ENCODE peak calls at places on chromosomes 5 and 9, in seven cellular contexts. I is transverse colon, Y is body of pancreas, K is breast epithelium, D is Peyer's patch, U is IMR-90, N is right lobe of liver. G is an unnamed sample. For H3K4me1, the result is how much of the 10 kb centered on the place peaks cover.

GRCh38 chr9:26394025-26394424 is 498.6 kb downstream of the CAAP1 start:
- DNase-seq in U (no peak), N (no peak), Y (no peak), I (no peak), K (no peak), D (no peak), G (no peak)

GRCh38 chr9:71179183-71179582 is 57.8 kb upstream of the TRPM3 start:
- DNase-seq in U (no peak), Y (no peak), K (no peak), D (no peak), I (peak), N (no peak), G (no peak)

GRCh38 chr5:56018860-56019259 is 24.1 kb upstream of the IL6ST start:
- DNase-seq in K (no peak), I (no peak), Y (no peak), N (no peak), U (no peak), D (no peak), G (no peak)

GRCh38 chr9:77019810-77020437 is 469 bp downstream of the FOXB2 start:
- DNase-seq in D (no peak), K (no peak), N (no peak), U (no peak), I (no peak), Y (no peak), G (no peak)

GRCh38 chr9:107684224-107684623 is 194.7 kb upstream of the KLF4 start:
- DNase-seq in Y (no peak), N (no peak), I (no peak), U (peak), D (no peak), K (no peak), G (no peak)

GRCh38 chr9:78574354-78575036 is 277.6 kb downstream of the PSAT1 start:
- DNase-seq in Y (no peak), D (no peak), N (no peak), I (no peak), K (no peak), U (no peak), G (no peak)

GRCh38 chr5:157130933-157131332 is 11.7 kb downstream of the MED7 start:
- DNase-seq in K (no peak), Y (no peak), I (no peak), N (no peak), U (peak), D (no peak), G (no peak)

GRCh38 chr5:67400752-67401151 is 204.2 kb upstream of the CD180 start:
- DNase-seq in N (no peak), D (no peak), Y (no peak), U (no peak), K (no peak), I (no peak), G (no peak)

GRCh38 chr5:77356740-77357139 is 135.4 kb downstream of the WDR41 start:
- DNase-seq in K (no peak), Y (no peak), N (no peak), U (peak), D (no peak), I (no peak), G (no peak)

GRCh38 chr5:160463775-160464465 is 42.3 kb downstream of the PTTG1 start:
- DNase-seq in K (no peak), U (peak), Y (peak), D (no peak), N (no peak), I (no peak), G (no peak)

GRCh38 chr5:13624283-13625074 is 320.0 kb downstream of the DNAH5 start:
- DNase-seq in U (no peak), I (no peak), K (no peak), Y (peak), D (no peak), N (peak), G (no peak)

GRCh38 chr5:38258319-38259061 is at the start of gene EGFLAM:
- DNase-seq in U (no peak), K (no peak), I (no peak), Y (peak), D (no peak), N (no peak), G (no peak)

GRCh38 chr5:108801301-108801700 is 53.6 kb downstream of the FER start:
- DNase-seq in N (no peak), I (no peak), K (no peak), U (no peak), D (no peak), Y (no peak), G (no peak)

GRCh38 chr9:114151426-114151956 is 3.8 kb upstream of the COL27A1 start:
- DNase-seq in Y (no peak), N (no peak), I (no peak), U (no peak), D (no peak), K (no peak), G (no peak)

DNA sequence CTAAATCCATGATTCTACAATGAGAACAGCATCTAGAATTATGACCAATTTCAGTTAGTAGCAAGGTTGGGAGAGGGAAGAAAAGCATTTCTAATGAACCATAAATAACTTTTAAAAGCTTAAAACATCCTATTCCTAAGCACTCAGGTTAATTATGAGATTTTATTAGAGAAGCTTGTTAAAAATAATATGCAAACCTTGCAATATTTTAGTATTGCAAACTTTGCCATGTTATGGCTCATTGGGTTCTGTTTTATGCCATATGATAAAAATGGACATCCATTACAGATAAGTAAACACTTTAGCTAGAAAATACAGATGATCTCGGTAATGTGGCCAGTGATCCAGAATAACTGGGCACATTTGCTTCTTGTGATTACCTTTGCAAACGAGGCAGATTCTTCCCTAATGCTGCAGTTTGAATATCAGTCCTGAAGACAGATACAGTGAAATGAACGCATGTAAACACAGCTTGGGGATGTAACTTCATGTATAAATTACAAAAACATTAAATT is 447.0 kb downstream of the PLK2 start:
- DNase-seq in D (no peak), Y (no peak), I (no peak), N (no peak), K (no peak), U (no peak), G (no peak)
- H3K4me1 ChIP-seq in D (under half), Y (under half), I (under half), N (under half), K (under half), U (under half), G (under half)

DNA sequence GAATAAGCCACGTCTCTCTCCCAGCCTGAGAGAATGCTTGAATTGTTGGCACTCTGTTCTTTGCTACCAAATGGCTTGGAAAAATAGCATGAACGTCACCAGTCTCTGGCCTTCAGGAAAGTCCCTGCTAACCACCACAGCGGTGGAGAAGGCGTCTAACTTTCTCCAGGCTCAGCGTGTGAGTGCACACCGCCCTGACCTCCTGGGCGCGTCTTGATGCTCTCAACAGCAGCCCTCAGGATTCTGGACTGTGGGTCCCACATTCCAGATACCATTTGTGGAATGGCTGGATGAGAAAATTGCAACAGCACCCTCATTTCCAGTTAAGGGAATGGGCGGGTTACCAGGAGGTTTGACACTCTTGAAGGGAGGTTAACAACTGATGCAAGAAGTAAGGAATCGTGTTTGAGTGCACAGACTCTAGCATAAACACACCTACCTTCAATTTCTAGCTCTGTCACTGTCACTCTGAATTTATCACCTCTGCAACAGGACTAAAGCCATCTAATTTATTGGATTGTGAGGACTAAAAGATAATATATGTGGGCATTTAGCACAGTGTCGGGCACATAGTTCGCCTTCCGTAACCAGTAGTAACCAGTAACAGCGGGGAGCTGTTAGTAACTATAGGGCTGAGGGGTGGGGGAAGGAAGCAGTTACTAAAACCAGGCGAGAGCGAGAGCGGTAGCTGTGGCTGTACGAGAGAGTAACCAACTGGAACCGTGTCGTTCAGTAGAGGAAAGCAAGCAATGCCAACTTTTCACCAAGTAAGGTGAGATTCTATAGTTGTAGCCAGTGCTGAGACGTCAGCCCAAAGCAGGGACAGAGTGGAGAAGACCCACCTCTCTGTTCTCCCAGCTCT is 807 bp upstream of the PLGRKT start:
- DNase-seq in U (peak), K (no peak), D (peak), I (peak), N (no peak), Y (no peak), G (no peak)
- TF ChIP-seq POLR2A in U (no peak), K (no peak), D (no peak), I (no peak), N (no peak), Y (no peak), G (no peak)

GRCh38 chr5:149210968-149211495 is 60.6 kb upstream of the AFAP1L1 start:
- DNase-seq in Y (no peak), U (no peak), N (no peak), K (no peak), D (no peak), I (no peak), G (no peak)

GRCh38 chr5:149210229-149210628 is 61.4 kb upstream of the AFAP1L1 start:
- DNase-seq in N (no peak), D (no peak), Y (no peak), K (no peak), I (no peak), U (peak), G (no peak)

GRCh38 chr5:149213264-149213663 is 58.4 kb upstream of the AFAP1L1 start:
- DNase-seq in D (no peak), N (no peak), U (no peak), I (no peak), Y (no peak), K (no peak), G (no peak)

GRCh38 chr5:149211566-149211965 is 60.1 kb upstream of the AFAP1L1 start:
- DNase-seq in N (no peak), K (no peak), Y (no peak), U (peak), D (no peak), I (no peak), G (no peak)

DNA sequence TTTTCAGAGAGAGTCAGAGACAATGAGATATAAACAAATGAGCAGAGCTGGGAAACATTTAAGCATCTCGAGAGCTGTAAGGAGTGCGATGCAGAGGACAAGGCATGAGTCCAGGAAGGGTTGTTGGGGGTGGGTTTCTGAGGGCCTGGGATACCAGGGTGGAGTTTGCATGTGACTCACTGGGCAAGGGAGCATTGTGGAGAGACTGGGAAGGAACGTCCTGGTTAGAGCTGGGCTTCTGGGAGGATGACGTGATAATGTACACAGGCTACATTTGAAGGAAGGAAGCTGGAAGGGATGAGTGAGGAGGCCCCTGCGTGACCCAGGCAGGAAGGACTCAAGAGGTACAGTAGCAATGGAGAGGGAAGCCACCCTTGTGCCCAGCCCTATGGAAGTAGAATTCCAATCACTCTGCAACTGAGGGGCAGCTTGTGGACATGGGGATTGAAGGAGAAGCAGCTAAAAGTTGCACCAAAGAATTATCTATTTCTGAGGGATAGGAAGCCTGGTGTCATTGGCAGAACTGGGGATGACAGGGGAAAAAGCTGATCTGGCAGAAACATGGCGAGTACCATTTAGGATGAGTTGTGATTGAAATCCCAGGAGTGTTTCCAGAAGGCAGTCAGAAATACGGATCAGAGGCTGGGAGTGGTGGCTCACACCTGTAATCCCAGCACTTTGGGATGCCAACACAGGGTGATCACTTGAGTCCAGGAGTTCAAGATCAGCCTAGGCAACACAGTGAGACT is 59.3 kb upstream of the AFAP1L1 start:
- DNase-seq in I (no peak), U (peak), D (no peak), Y (no peak), N (no peak), K (no peak), G (no peak)
- H3K27ac ChIP-seq in I (peak), U (peak), D (peak), Y (no peak), N (no peak), K (no peak), G (no peak)

DNA sequence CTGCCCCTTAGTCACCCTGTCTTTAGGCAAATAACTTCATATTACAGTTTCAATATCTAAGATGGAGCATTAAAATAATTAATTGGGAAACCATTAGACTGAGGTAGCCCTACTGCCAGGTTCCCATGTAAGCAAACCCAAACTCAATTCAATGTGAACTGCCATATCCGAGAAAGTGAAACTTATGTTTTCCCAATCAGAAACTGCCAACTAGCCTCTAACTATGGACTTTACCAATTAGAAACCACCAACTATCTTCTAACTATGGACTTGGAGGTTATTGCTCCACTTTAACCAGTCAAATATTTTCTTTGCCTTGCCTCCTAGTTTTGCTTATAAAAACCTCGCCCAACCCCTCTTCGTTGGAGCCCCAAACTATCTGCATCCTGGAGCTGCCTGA is 218.5 kb downstream of the ENC1 start:
- DNase-seq in Y (no peak), N (no peak), K (no peak), U (no peak), I (no peak), D (no peak), G (no peak)
- H3K4me1 ChIP-seq in Y (under half), N (under half), K (under half), U (under half), I (under half), D (under half), G (under half)

G was measured in esophagus squamous epithelium.